ENCODE peak calls at places on chromosomes 3 and 15, in six cellular contexts. One of them, this sample, is unnamed.

GRCh38 chr3:40873934-40874699 is 325.2 kb upstream of the CTNNB1 start:
- DNase-seq in K562: no peak
- DNase-seq in HepG2: no peak
- DNase-seq in endothelial cell of umbilical vein: no peak
- DNase-seq in A549: no peak
- DNase-seq in GM12878: no peak
- DNase-seq in this sample: no peak

GRCh38 chr15:100769043-100769974 is 110.3 kb upstream of the ALDH1A3 start:
- DNase-seq in A549: no peak
- DNase-seq in GM12878: no peak
- DNase-seq in K562: no peak
- DNase-seq in HepG2: no peak
- DNase-seq in endothelial cell of umbilical vein: no peak
- DNase-seq in this sample: no peak

GRCh38 chr15:51558421-51558820 is 64.2 kb downstream of the DMXL2 start:
- DNase-seq in endothelial cell of umbilical vein: no peak
- DNase-seq in K562: no peak
- DNase-seq in HepG2: no peak
- DNase-seq in A549: no peak
- DNase-seq in GM12878: no peak
- DNase-seq in this sample: peak

GRCh38 chr15:79872358-79873017 is 24.3 kb downstream of the MTHFS start:
- DNase-seq in GM12878: no peak
- DNase-seq in K562: no peak
- DNase-seq in endothelial cell of umbilical vein: no peak
- DNase-seq in A549: no peak
- DNase-seq in HepG2: no peak
- DNase-seq in this sample: peak

GRCh38 chr3:158260392-158260791 is 150.5 kb downstream of the RSRC1 start:
- DNase-seq in A549: no peak
- DNase-seq in HepG2: no peak
- DNase-seq in endothelial cell of umbilical vein: no peak
- DNase-seq in GM12878: no peak
- DNase-seq in K562: no peak
- DNase-seq in this sample: no peak

GRCh38 chr3:4394567-4394966 is 72.5 kb downstream of the SUMF1 start:
- DNase-seq in endothelial cell of umbilical vein: peak
- DNase-seq in GM12878: no peak
- DNase-seq in HepG2: no peak
- DNase-seq in A549: no peak
- DNase-seq in K562: no peak
- DNase-seq in this sample: no peak

GRCh38 chr3:163450684-163451083 is 1627.6 kb downstream of the SI start:
- DNase-seq in HepG2: no peak
- DNase-seq in GM12878: no peak
- DNase-seq in endothelial cell of umbilical vein: no peak
- DNase-seq in K562: no peak
- DNase-seq in A549: no peak
- DNase-seq in this sample: no peak

GRCh38 chr3:36786921-36787890 is 22.9 kb upstream of the DCLK3 start:
- DNase-seq in GM12878: no peak
- DNase-seq in HepG2: no peak
- DNase-seq in K562: no peak
- DNase-seq in A549: no peak
- DNase-seq in endothelial cell of umbilical vein: no peak
- DNase-seq in this sample: peak

GRCh38 chr3:94936023-94936580 is 873.2 kb downstream of the NSUN3 start:
- DNase-seq in endothelial cell of umbilical vein: no peak
- DNase-seq in HepG2: peak
- DNase-seq in GM12878: no peak
- DNase-seq in K562: no peak
- DNase-seq in A549: no peak
- DNase-seq in this sample: no peak

GRCh38 chr15:77904901-77905300 is 172.6 kb downstream of the TBC1D2B start:
- DNase-seq in endothelial cell of umbilical vein: no peak
- DNase-seq in HepG2: no peak
- DNase-seq in A549: no peak
- DNase-seq in GM12878: no peak
- DNase-seq in K562: no peak
- DNase-seq in this sample: no peak

GRCh38 chr15:72034351-72034750 is 83.6 kb downstream of the MYO9A start:
- DNase-seq in A549: no peak
- DNase-seq in endothelial cell of umbilical vein: no peak
- DNase-seq in GM12878: no peak
- DNase-seq in HepG2: no peak
- DNase-seq in K562: no peak
- DNase-seq in this sample: no peak

GRCh38 chr15:31230630-31231485 is 95.8 kb upstream of the KLF13 start:
- DNase-seq in K562: no peak
- DNase-seq in GM12878: peak
- DNase-seq in HepG2: no peak
- DNase-seq in endothelial cell of umbilical vein: no peak
- DNase-seq in A549: no peak
- DNase-seq in this sample: no peak

GRCh38 chr3:31288641-31289100 is 244.1 kb upstream of the STT3B start:
- DNase-seq in GM12878: no peak
- DNase-seq in endothelial cell of umbilical vein: peak
- DNase-seq in K562: peak
- DNase-seq in A549: peak
- DNase-seq in HepG2: peak
- DNase-seq in this sample: peak

GRCh38 chr3:160618878-160619277 is 53.5 kb upstream of the KPNA4 start:
- DNase-seq in endothelial cell of umbilical vein: no peak
- DNase-seq in K562: no peak
- DNase-seq in GM12878: no peak
- DNase-seq in A549: no peak
- DNase-seq in HepG2: no peak
- DNase-seq in this sample: no peak

GRCh38 chr15:77747175-77748077 is 114.7 kb upstream of the LINGO1 start:
- DNase-seq in HepG2: no peak
- DNase-seq in A549: no peak
- DNase-seq in K562: peak
- DNase-seq in endothelial cell of umbilical vein: no peak
- DNase-seq in GM12878: no peak
- DNase-seq in this sample: no peak

GRCh38 chr3:42635111-42635510 is 18.4 kb upstream of the ZBTB47 start:
- DNase-seq in endothelial cell of umbilical vein: peak
- DNase-seq in GM12878: no peak
- DNase-seq in A549: no peak
- DNase-seq in HepG2: no peak
- DNase-seq in K562: peak
- DNase-seq in this sample: peak

GRCh38 chr3:135100349-135100741 is 305.3 kb downstream of the EPHB1 start:
- DNase-seq in GM12878: no peak
- DNase-seq in K562: no peak
- DNase-seq in endothelial cell of umbilical vein: no peak
- DNase-seq in HepG2: no peak
- DNase-seq in A549: no peak
- DNase-seq in this sample: no peak

GRCh38 chr3:196192036-196193001 is 18.9 kb downstream of the ZDHHC19 start:
- DNase-seq in GM12878: peak
- DNase-seq in K562: peak
- DNase-seq in A549: no peak
- DNase-seq in endothelial cell of umbilical vein: no peak
- DNase-seq in HepG2: peak
- DNase-seq in this sample: peak

GRCh38 chr15:35696767-35697231 is 150.8 kb upstream of the DPH6 start:
- DNase-seq in endothelial cell of umbilical vein: peak
- DNase-seq in HepG2: peak
- DNase-seq in A549: peak
- DNase-seq in K562: peak
- DNase-seq in GM12878: no peak
- DNase-seq in this sample: no peak

GRCh38 chr15:26888761-26889160 is 21.9 kb downstream of the GABRA5 start:
- DNase-seq in endothelial cell of umbilical vein: no peak
- DNase-seq in HepG2: peak
- DNase-seq in K562: no peak
- DNase-seq in GM12878: no peak
- DNase-seq in A549: peak
- DNase-seq in this sample: no peak

GRCh38 chr15:85559530-85559929 is 179.1 kb downstream of the AKAP13 start:
- DNase-seq in A549: no peak
- DNase-seq in K562: peak
- DNase-seq in GM12878: no peak
- DNase-seq in HepG2: no peak
- DNase-seq in endothelial cell of umbilical vein: no peak
- DNase-seq in this sample: no peak

GRCh38 chr3:142947799-142948575 is 15.5 kb downstream of the PAQR9 start:
- DNase-seq in HepG2: no peak
- DNase-seq in GM12878: no peak
- DNase-seq in endothelial cell of umbilical vein: no peak
- DNase-seq in K562: peak
- DNase-seq in A549: no peak
- DNase-seq in this sample: peak

GRCh38 chr3:157669403-157669802 is 166.2 kb upstream of the VEPH1 start:
- DNase-seq in endothelial cell of umbilical vein: no peak
- DNase-seq in A549: no peak
- DNase-seq in K562: no peak
- DNase-seq in HepG2: no peak
- DNase-seq in GM12878: no peak
- DNase-seq in this sample: no peak

GRCh38 chr3:153438275-153438674 is 276.2 kb downstream of the RAP2B start:
- DNase-seq in A549: no peak
- DNase-seq in endothelial cell of umbilical vein: no peak
- DNase-seq in HepG2: no peak
- DNase-seq in K562: no peak
- DNase-seq in GM12878: no peak
- DNase-seq in this sample: no peak

GRCh38 chr15:44569316-44569715 is 32.4 kb downstream of the EIF3J start:
- DNase-seq in GM12878: no peak
- DNase-seq in HepG2: no peak
- DNase-seq in endothelial cell of umbilical vein: no peak
- DNase-seq in K562: no peak
- DNase-seq in A549: no peak
- DNase-seq in this sample: no peak

DNA sequence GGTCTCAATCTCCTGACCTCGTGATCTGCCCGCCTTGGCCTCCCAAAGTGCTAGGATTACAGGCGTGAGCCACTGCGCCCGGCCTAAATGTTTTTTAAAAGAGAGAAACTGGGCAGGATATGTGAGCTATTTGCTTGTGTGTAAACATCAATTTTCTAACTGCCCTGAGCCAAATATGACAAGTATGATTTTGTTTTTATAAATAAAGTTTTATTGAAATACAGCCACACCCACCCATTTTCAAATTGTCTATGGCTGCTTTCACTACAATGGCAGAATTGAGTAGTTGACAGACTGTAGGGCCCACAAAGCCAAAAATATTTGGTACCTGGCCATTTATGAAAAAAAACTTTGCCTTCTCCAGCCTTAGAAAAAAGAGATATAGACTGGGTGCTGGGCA is 15.9 kb upstream of the HDC start:
- DNase-seq in endothelial cell of umbilical vein: no peak
- DNase-seq in GM12878: no peak
- DNase-seq in A549: no peak
- DNase-seq in K562: no peak
- DNase-seq in HepG2: no peak
- DNase-seq in this sample: no peak
- TF ChIP-seq MAX in endothelial cell of umbilical vein: no peak
- TF ChIP-seq MAX in GM12878: no peak
- TF ChIP-seq MAX in A549: no peak
- TF ChIP-seq MAX in K562: no peak
- TF ChIP-seq MAX in HepG2: no peak
- TF ChIP-seq MAX in this sample: no peak

GRCh38 chr15:83516935-83517334 is 69.8 kb downstream of the SH3GL3 start:
- DNase-seq in GM12878: no peak
- DNase-seq in endothelial cell of umbilical vein: no peak
- DNase-seq in A549: no peak
- DNase-seq in K562: peak
- DNase-seq in HepG2: no peak
- DNase-seq in this sample: no peak

GRCh38 chr15:83515171-83515570 is 68.0 kb downstream of the SH3GL3 start:
- DNase-seq in A549: no peak
- DNase-seq in GM12878: no peak
- DNase-seq in endothelial cell of umbilical vein: no peak
- DNase-seq in HepG2: no peak
- DNase-seq in K562: no peak
- DNase-seq in this sample: no peak

GRCh38 chr15:83514584-83514983 is 67.4 kb downstream of the SH3GL3 start:
- DNase-seq in K562: no peak
- DNase-seq in endothelial cell of umbilical vein: no peak
- DNase-seq in GM12878: no peak
- DNase-seq in A549: no peak
- DNase-seq in HepG2: no peak
- DNase-seq in this sample: no peak

GRCh38 chr15:83510001-83510400 is 62.9 kb downstream of the SH3GL3 start:
- DNase-seq in GM12878: no peak
- DNase-seq in endothelial cell of umbilical vein: no peak
- DNase-seq in A549: no peak
- DNase-seq in HepG2: no peak
- DNase-seq in K562: no peak
- DNase-seq in this sample: no peak

DNA sequence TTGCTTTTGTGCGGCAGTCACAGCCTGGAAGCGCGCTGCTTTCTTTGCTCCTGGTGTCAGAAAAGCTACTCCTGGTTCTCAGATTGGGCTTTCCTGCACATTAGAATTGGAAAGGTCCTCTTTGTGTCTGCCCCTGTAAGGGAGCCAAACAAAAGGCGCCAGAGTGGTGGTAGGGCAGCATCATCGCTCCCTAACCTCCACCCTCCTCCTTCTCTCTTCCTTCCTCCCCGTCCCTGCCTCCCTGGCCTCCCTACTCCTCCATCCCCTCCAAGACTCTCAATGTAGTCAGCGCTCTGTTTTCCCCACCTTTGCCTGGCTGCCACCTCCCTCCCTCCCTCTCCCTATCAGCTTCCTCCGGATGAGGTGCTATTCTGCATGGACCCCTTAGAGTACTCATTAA is 65.3 kb downstream of the SH3GL3 start:
- DNase-seq in K562: no peak
- DNase-seq in GM12878: no peak
- DNase-seq in endothelial cell of umbilical vein: no peak
- DNase-seq in HepG2: no peak
- DNase-seq in A549: no peak
- DNase-seq in this sample: no peak
- TF ChIP-seq MYC in K562: no peak
- TF ChIP-seq MYC in GM12878: no peak
- TF ChIP-seq MYC in endothelial cell of umbilical vein: no peak
- TF ChIP-seq MYC in HepG2: no peak
- TF ChIP-seq MYC in A549: no peak
- TF ChIP-seq MYC in this sample: no peak

DNA sequence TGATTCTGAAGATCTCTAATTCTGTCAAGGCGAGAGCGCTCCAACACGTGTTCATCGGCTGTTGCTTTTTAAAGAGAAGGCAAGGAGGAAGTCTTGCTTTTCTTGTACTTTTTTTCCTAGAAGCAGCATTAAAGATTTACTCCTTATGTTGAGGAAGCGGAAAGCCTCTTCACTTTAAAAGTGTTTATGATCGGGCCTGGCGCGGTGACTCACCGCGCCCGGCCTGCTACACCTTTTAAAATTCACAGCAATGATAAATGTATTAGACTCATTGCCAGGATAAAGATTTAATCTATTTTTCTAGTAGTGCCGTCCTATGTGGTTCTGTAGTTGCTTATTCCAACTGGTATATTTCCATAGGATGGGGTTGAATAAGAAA is 818 bp upstream of the ARF4 start:
- DNase-seq in HepG2: no peak
- DNase-seq in endothelial cell of umbilical vein: no peak
- DNase-seq in A549: no peak
- DNase-seq in K562: no peak
- DNase-seq in GM12878: no peak
- DNase-seq in this sample: no peak
- TF ChIP-seq MAX in HepG2: no peak
- TF ChIP-seq MAX in endothelial cell of umbilical vein: peak
- TF ChIP-seq MAX in A549: peak
- TF ChIP-seq MAX in K562: no peak
- TF ChIP-seq MAX in GM12878: no peak
- TF ChIP-seq MAX in this sample: peak

GRCh38 chr3:124557433-124558232 is 172.6 kb upstream of the UMPS start:
- DNase-seq in A549: no peak
- DNase-seq in endothelial cell of umbilical vein: peak
- DNase-seq in K562: no peak
- DNase-seq in HepG2: no peak
- DNase-seq in GM12878: no peak
- DNase-seq in this sample: no peak
- TF ChIP-seq MYC in A549: no peak
- TF ChIP-seq MYC in endothelial cell of umbilical vein: no peak
- TF ChIP-seq MYC in K562: no peak
- TF ChIP-seq MYC in HepG2: no peak
- TF ChIP-seq MYC in GM12878: no peak
- TF ChIP-seq MYC in this sample: no peak

This sample was measured in NB4.